ENCODE peak calls at places on chromosomes 3 and 15, in six cellular contexts. One of them, this sample, is unnamed.
A peak's percentile ranks its signal among the peaks of the same experiment; 100 is the strongest.

GRCh38 chr3:6785726-6786125 is 75.2 kb upstream of the GRM7 start:
- DNase-seq in A549: no peak
- DNase-seq in adrenal gland: no peak
- DNase-seq in mammary epithelial cell: peak; percentile 8
- DNase-seq in tibial nerve: no peak
- DNase-seq in heart left ventricle: no peak
- DNase-seq in this sample: no peak

GRCh38 chr3:148958681-148959080 is 32.7 kb upstream of the GYG1 start:
- DNase-seq in A549: no peak
- DNase-seq in adrenal gland: no peak
- DNase-seq in mammary epithelial cell: no peak
- DNase-seq in tibial nerve: no peak
- DNase-seq in heart left ventricle: no peak
- DNase-seq in this sample: no peak

GRCh38 chr15:41567870-41568269 is 8.9 kb downstream of the TYRO3 start:
- DNase-seq in A549: no peak
- DNase-seq in adrenal gland: no peak
- DNase-seq in mammary epithelial cell: no peak
- DNase-seq in tibial nerve: no peak
- DNase-seq in heart left ventricle: no peak
- DNase-seq in this sample: no peak

GRCh38 chr3:168183774-168184173 is 88.0 kb upstream of the GOLIM4 start:
- DNase-seq in A549: no peak
- DNase-seq in adrenal gland: no peak
- DNase-seq in mammary epithelial cell: no peak
- DNase-seq in tibial nerve: no peak
- DNase-seq in heart left ventricle: no peak
- DNase-seq in this sample: no peak

GRCh38 chr15:89077750-89078149 is 10.5 kb upstream of the ABHD2 start:
- DNase-seq in A549: no peak
- DNase-seq in adrenal gland: no peak
- DNase-seq in mammary epithelial cell: no peak
- DNase-seq in tibial nerve: no peak
- DNase-seq in heart left ventricle: no peak
- DNase-seq in this sample: no peak

GRCh38 chr15:50148362-50148963 is 29.4 kb upstream of the ATP8B4 start:
- DNase-seq in A549: peak; percentile 91
- DNase-seq in adrenal gland: peak; percentile 53
- DNase-seq in mammary epithelial cell: peak; percentile 70
- DNase-seq in tibial nerve: no peak
- DNase-seq in heart left ventricle: no peak
- DNase-seq in this sample: no peak

GRCh38 chr3:58332575-58333179 is at the start of gene PXK:
- DNase-seq in A549: peak; percentile 57
- DNase-seq in adrenal gland: peak; percentile 73
- DNase-seq in mammary epithelial cell: peak; percentile 75
- DNase-seq in tibial nerve: peak; percentile 61
- DNase-seq in heart left ventricle: peak; percentile 92
- DNase-seq in this sample: peak; percentile 75

GRCh38 chr3:52253314-52254260 is 8.0 kb downstream of the PPM1M start:
- DNase-seq in A549: no peak
- DNase-seq in adrenal gland: peak; percentile 65
- DNase-seq in mammary epithelial cell: no peak
- DNase-seq in tibial nerve: no peak
- DNase-seq in heart left ventricle: no peak
- DNase-seq in this sample: peak; percentile 97

GRCh38 chr15:98853593-98854420 is 153.8 kb downstream of the PGPEP1L start:
- DNase-seq in A549: peak; percentile 87
- DNase-seq in adrenal gland: no peak
- DNase-seq in mammary epithelial cell: peak; percentile 72
- DNase-seq in tibial nerve: no peak
- DNase-seq in heart left ventricle: no peak
- DNase-seq in this sample: no peak

GRCh38 chr3:36579746-36580145 is 184.6 kb downstream of the DCLK3 start:
- DNase-seq in A549: no peak
- DNase-seq in adrenal gland: no peak
- DNase-seq in mammary epithelial cell: no peak
- DNase-seq in tibial nerve: no peak
- DNase-seq in heart left ventricle: no peak
- DNase-seq in this sample: no peak

GRCh38 chr3:177589921-177590336 is 392.6 kb upstream of the TBL1XR1 start:
- DNase-seq in A549: peak; percentile 88
- DNase-seq in adrenal gland: peak; percentile 29
- DNase-seq in mammary epithelial cell: peak; percentile 99
- DNase-seq in tibial nerve: peak; percentile 30
- DNase-seq in heart left ventricle: no peak
- DNase-seq in this sample: no peak

GRCh38 chr3:142053835-142054234 is 95.5 kb downstream of the TFDP2 start:
- DNase-seq in A549: no peak
- DNase-seq in adrenal gland: no peak
- DNase-seq in mammary epithelial cell: no peak
- DNase-seq in tibial nerve: no peak
- DNase-seq in heart left ventricle: no peak
- DNase-seq in this sample: no peak

GRCh38 chr3:151660890-151661289 is 72.8 kb upstream of the AADACL2 start:
- DNase-seq in A549: no peak
- DNase-seq in adrenal gland: no peak
- DNase-seq in mammary epithelial cell: no peak
- DNase-seq in tibial nerve: no peak
- DNase-seq in heart left ventricle: no peak
- DNase-seq in this sample: no peak

GRCh38 chr3:105118905-105119304 is 247.8 kb upstream of the ALCAM start:
- DNase-seq in A549: peak; percentile 66
- DNase-seq in adrenal gland: no peak
- DNase-seq in mammary epithelial cell: peak; percentile 51
- DNase-seq in tibial nerve: no peak
- DNase-seq in heart left ventricle: no peak
- DNase-seq in this sample: no peak

GRCh38 chr3:61822588-61822987 is 261.2 kb downstream of the PTPRG start:
- DNase-seq in A549: no peak
- DNase-seq in adrenal gland: no peak
- DNase-seq in mammary epithelial cell: no peak
- DNase-seq in tibial nerve: no peak
- DNase-seq in heart left ventricle: no peak
- DNase-seq in this sample: no peak

GRCh38 chr3:12425850-12426579 is 58.3 kb upstream of the TSEN2 start:
- DNase-seq in A549: no peak
- DNase-seq in adrenal gland: no peak
- DNase-seq in mammary epithelial cell: no peak
- DNase-seq in tibial nerve: no peak
- DNase-seq in heart left ventricle: no peak
- DNase-seq in this sample: no peak

GRCh38 chr3:140216249-140216648 is 281.3 kb downstream of the CLSTN2 start:
- DNase-seq in A549: peak; percentile 1
- DNase-seq in adrenal gland: no peak
- DNase-seq in mammary epithelial cell: peak; percentile 4
- DNase-seq in tibial nerve: no peak
- DNase-seq in heart left ventricle: no peak
- DNase-seq in this sample: no peak

GRCh38 chr15:86197770-86198169 is 118.1 kb downstream of the AGBL1 start:
- DNase-seq in A549: no peak
- DNase-seq in adrenal gland: peak; percentile 75
- DNase-seq in mammary epithelial cell: no peak
- DNase-seq in tibial nerve: no peak
- DNase-seq in heart left ventricle: no peak
- DNase-seq in this sample: no peak

GRCh38 chr3:195103623-195104022 is 167.3 kb downstream of the XXYLT1 start:
- DNase-seq in A549: no peak
- DNase-seq in adrenal gland: no peak
- DNase-seq in mammary epithelial cell: no peak
- DNase-seq in tibial nerve: no peak
- DNase-seq in heart left ventricle: no peak
- DNase-seq in this sample: no peak

GRCh38 chr3:195102609-195103467 is 168.1 kb downstream of the XXYLT1 start:
- DNase-seq in A549: peak; percentile 82
- DNase-seq in adrenal gland: peak; percentile 72
- DNase-seq in mammary epithelial cell: peak; percentile 91
- DNase-seq in tibial nerve: peak; percentile 24
- DNase-seq in heart left ventricle: no peak
- DNase-seq in this sample: no peak

GRCh38 chr3:195100903-195101591 is 169.9 kb downstream of the XXYLT1 start:
- DNase-seq in A549: no peak
- DNase-seq in adrenal gland: peak; percentile 60
- DNase-seq in mammary epithelial cell: no peak
- DNase-seq in tibial nerve: peak; percentile 31
- DNase-seq in heart left ventricle: peak; percentile 87
- DNase-seq in this sample: no peak

GRCh38 chr3:195099976-195100755 is 170.8 kb downstream of the XXYLT1 start:
- DNase-seq in A549: no peak
- DNase-seq in adrenal gland: no peak
- DNase-seq in mammary epithelial cell: no peak
- DNase-seq in tibial nerve: no peak
- DNase-seq in heart left ventricle: peak; percentile 52
- DNase-seq in this sample: no peak

GRCh38 chr3:195101927-195102608 is 168.9 kb downstream of the XXYLT1 start:
- DNase-seq in A549: no peak
- DNase-seq in adrenal gland: no peak
- DNase-seq in mammary epithelial cell: no peak
- DNase-seq in tibial nerve: no peak
- DNase-seq in heart left ventricle: no peak
- DNase-seq in this sample: no peak
- H3K27ac ChIP-seq in A549: peak overlapping the region; percentile 89
- H3K27ac ChIP-seq in adrenal gland: no peak overlapping the region
- H3K27ac ChIP-seq in mammary epithelial cell: peak overlapping the region; percentile 14
- H3K27ac ChIP-seq in tibial nerve: no peak overlapping the region
- H3K27ac ChIP-seq in heart left ventricle: peak overlapping the region; percentile 79
- H3K27ac ChIP-seq in this sample: no peak overlapping the region

GRCh38 chr3:69328903-69329302 is 57.0 kb downstream of the FRMD4B start:
- DNase-seq in A549: no peak
- DNase-seq in adrenal gland: no peak
- DNase-seq in mammary epithelial cell: no peak
- DNase-seq in tibial nerve: no peak
- DNase-seq in heart left ventricle: no peak
- DNase-seq in this sample: no peak

GRCh38 chr3:69329897-69330296 is 56.0 kb downstream of the FRMD4B start:
- DNase-seq in A549: no peak
- DNase-seq in adrenal gland: no peak
- DNase-seq in mammary epithelial cell: no peak
- DNase-seq in tibial nerve: no peak
- DNase-seq in heart left ventricle: no peak
- DNase-seq in this sample: no peak

GRCh38 chr3:69330891-69331400 is 54.9 kb downstream of the FRMD4B start:
- DNase-seq in A549: no peak
- DNase-seq in adrenal gland: peak; percentile 39
- DNase-seq in mammary epithelial cell: no peak
- DNase-seq in tibial nerve: peak; percentile 41
- DNase-seq in heart left ventricle: no peak
- DNase-seq in this sample: no peak

GRCh38 chr3:69326821-69327433 is 59.0 kb downstream of the FRMD4B start:
- DNase-seq in A549: no peak
- DNase-seq in adrenal gland: no peak
- DNase-seq in mammary epithelial cell: no peak
- DNase-seq in tibial nerve: no peak
- DNase-seq in heart left ventricle: no peak
- DNase-seq in this sample: peak; percentile 59

DNA sequence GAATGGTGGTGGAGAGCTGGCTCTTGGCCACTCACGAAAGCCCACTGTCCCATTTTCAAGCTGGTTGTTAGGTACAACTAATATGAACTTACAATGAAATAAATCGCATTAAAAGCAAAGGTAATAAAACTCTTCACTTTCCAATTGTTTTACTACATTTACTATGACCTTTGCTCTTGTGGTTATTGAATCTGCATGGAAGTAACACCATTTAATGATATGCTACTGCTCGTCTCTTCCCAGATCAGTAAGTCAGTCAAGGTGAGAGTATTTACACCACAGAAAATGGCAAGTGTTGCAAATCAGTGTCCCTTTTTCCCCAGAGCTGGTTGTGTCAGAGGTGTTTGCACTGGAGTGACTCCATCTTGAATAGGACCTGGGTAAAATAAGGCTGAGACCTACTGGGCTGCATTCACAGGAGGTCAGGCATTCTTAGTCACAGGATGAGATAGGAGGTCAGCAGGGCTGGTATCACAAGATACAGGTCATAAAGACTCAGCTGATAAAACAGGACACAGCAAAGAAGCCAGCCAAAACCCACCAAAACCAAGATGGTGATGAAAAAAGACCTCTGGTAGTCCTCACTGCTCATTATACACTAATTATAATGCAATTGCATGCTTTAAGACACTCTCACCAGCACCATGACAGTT is 57.7 kb downstream of the FRMD4B start:
- DNase-seq in A549: no peak
- DNase-seq in adrenal gland: no peak
- DNase-seq in mammary epithelial cell: no peak
- DNase-seq in tibial nerve: no peak
- DNase-seq in heart left ventricle: no peak
- DNase-seq in this sample: no peak
- H3K4me1 ChIP-seq in A549: no peaks in the 10 kb centered on the region
- H3K4me1 ChIP-seq in adrenal gland: peaks cover 20% of the 10 kb centered on the region
- H3K4me1 ChIP-seq in mammary epithelial cell: no peaks in the 10 kb centered on the region
- H3K4me1 ChIP-seq in tibial nerve: no peaks in the 10 kb centered on the region
- H3K4me1 ChIP-seq in heart left ventricle: peaks cover 10% of the 10 kb centered on the region
- H3K4me1 ChIP-seq in this sample: peaks cover 29% of the 10 kb centered on the region

DNA sequence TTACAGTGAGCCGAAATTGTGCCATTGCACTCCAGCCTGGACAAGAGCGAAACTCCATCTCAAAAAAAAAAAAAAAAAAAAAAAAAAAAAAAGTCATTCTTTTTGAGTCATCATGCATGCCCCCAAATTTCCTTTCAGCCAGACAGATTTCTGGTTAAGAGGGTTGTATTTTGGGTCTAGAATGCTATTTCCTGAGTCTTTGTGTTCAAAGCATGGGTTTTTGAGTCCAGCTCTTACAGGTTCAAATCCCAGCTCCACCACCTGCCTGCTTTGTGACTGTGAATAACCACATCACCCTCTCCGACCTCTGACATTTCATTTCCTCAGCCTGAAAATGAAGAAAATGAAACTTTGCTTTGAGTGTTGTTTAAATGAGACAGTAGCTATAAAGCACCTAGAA is 9.3 kb upstream of the C15orf61 start:
- DNase-seq in A549: no peak
- DNase-seq in adrenal gland: no peak
- DNase-seq in mammary epithelial cell: no peak
- DNase-seq in tibial nerve: no peak
- DNase-seq in heart left ventricle: no peak
- DNase-seq in this sample: no peak
- H3K27ac ChIP-seq in A549: no peak overlapping the region
- H3K27ac ChIP-seq in adrenal gland: no peak overlapping the region
- H3K27ac ChIP-seq in mammary epithelial cell: no peak overlapping the region
- H3K27ac ChIP-seq in tibial nerve: no peak overlapping the region
- H3K27ac ChIP-seq in heart left ventricle: no peak overlapping the region
- H3K27ac ChIP-seq in this sample: no peak overlapping the region

GRCh38 chr3:113536627-113537101 is 4.3 kb downstream of the SIDT1 start:
- DNase-seq in A549: peak; percentile 88
- DNase-seq in adrenal gland: no peak
- DNase-seq in mammary epithelial cell: peak; percentile 75
- DNase-seq in tibial nerve: no peak
- DNase-seq in heart left ventricle: no peak
- DNase-seq in this sample: no peak

GRCh38 chr3:113535898-113536297 is 3.5 kb downstream of the SIDT1 start:
- DNase-seq in A549: peak; percentile 41
- DNase-seq in adrenal gland: no peak
- DNase-seq in mammary epithelial cell: no peak
- DNase-seq in tibial nerve: no peak
- DNase-seq in heart left ventricle: no peak
- DNase-seq in this sample: no peak

GRCh38 chr3:113532698-113533533 is 561 bp downstream of the SIDT1 start:
- DNase-seq in A549: peak; percentile 31
- DNase-seq in adrenal gland: peak; percentile 23
- DNase-seq in mammary epithelial cell: no peak
- DNase-seq in tibial nerve: no peak
- DNase-seq in heart left ventricle: peak; percentile 63
- DNase-seq in this sample: peak; percentile 48

GRCh38 chr3:113533534-113533892 is 1.2 kb downstream of the SIDT1 start:
- DNase-seq in A549: no peak
- DNase-seq in adrenal gland: no peak
- DNase-seq in mammary epithelial cell: no peak
- DNase-seq in tibial nerve: no peak
- DNase-seq in heart left ventricle: no peak
- DNase-seq in this sample: peak; percentile 63

GRCh38 chr3:113534365-113534764 is 2.0 kb downstream of the SIDT1 start:
- DNase-seq in A549: no peak
- DNase-seq in adrenal gland: no peak
- DNase-seq in mammary epithelial cell: no peak
- DNase-seq in tibial nerve: no peak
- DNase-seq in heart left ventricle: no peak
- DNase-seq in this sample: peak; percentile 32
- H3K4me1 ChIP-seq in A549: peaks cover 29% of the 10 kb centered on the region
- H3K4me1 ChIP-seq in adrenal gland: peaks cover 5% of the 10 kb centered on the region
- H3K4me1 ChIP-seq in mammary epithelial cell: peaks cover 24% of the 10 kb centered on the region
- H3K4me1 ChIP-seq in tibial nerve: no peaks in the 10 kb centered on the region
- H3K4me1 ChIP-seq in heart left ventricle: no peaks in the 10 kb centered on the region
- H3K4me1 ChIP-seq in this sample: peaks cover 61% of the 10 kb centered on the region

This sample was measured in CD4-positive, alpha-beta memory T cell.